ENCODE peak calls at places on chromosomes 6 and 20, in eight cellular contexts. One of them, this sample, is unnamed.

GRCh38 chr20:51848346-51848745 is 46.0 kb upstream of the SALL4 start:
- DNase-seq in heart right ventricle: no peak
- DNase-seq in H1: no peak
- DNase-seq in ovary: no peak
- DNase-seq in uterus: no peak
- DNase-seq in OCI-LY7: no peak
- DNase-seq in pancreas: no peak
- DNase-seq in astrocyte: no peak
- DNase-seq in this sample: no peak

GRCh38 chr6:138162947-138163569 is 1.3 kb downstream of the ARFGEF3 start:
- DNase-seq in heart right ventricle: no peak
- DNase-seq in H1: no peak
- DNase-seq in ovary: no peak
- DNase-seq in uterus: no peak
- DNase-seq in OCI-LY7: no peak
- DNase-seq in pancreas: no peak
- DNase-seq in astrocyte: no peak
- DNase-seq in this sample: no peak

GRCh38 chr6:126228001-126228791 is 111.7 kb upstream of the CENPW start:
- DNase-seq in heart right ventricle: no peak
- DNase-seq in H1: no peak
- DNase-seq in ovary: no peak
- DNase-seq in uterus: no peak
- DNase-seq in OCI-LY7: no peak
- DNase-seq in pancreas: no peak
- DNase-seq in astrocyte: no peak
- DNase-seq in this sample: no peak

GRCh38 chr6:73460044-73460443 is 1.5 kb upstream of the MTO1 start:
- DNase-seq in heart right ventricle: no peak
- DNase-seq in H1: no peak
- DNase-seq in ovary: no peak
- DNase-seq in uterus: no peak
- DNase-seq in OCI-LY7: no peak
- DNase-seq in pancreas: no peak
- DNase-seq in astrocyte: no peak
- DNase-seq in this sample: no peak

GRCh38 chr6:156699017-156699421 is 78.2 kb upstream of the ARID1B start:
- DNase-seq in heart right ventricle: no peak
- DNase-seq in H1: no peak
- DNase-seq in ovary: no peak
- DNase-seq in uterus: no peak
- DNase-seq in OCI-LY7: no peak
- DNase-seq in pancreas: no peak
- DNase-seq in astrocyte: peak; percentile 82
- DNase-seq in this sample: peak; percentile 78

GRCh38 chr20:19741914-19742313 is 16.1 kb upstream of the RIN2 start:
- DNase-seq in heart right ventricle: no peak
- DNase-seq in H1: no peak
- DNase-seq in ovary: no peak
- DNase-seq in uterus: no peak
- DNase-seq in OCI-LY7: no peak
- DNase-seq in pancreas: no peak
- DNase-seq in astrocyte: no peak
- DNase-seq in this sample: no peak

GRCh38 chr20:21613512-21613911 is 92.0 kb upstream of the PAX1 start:
- DNase-seq in heart right ventricle: no peak
- DNase-seq in H1: no peak
- DNase-seq in ovary: no peak
- DNase-seq in uterus: no peak
- DNase-seq in OCI-LY7: no peak
- DNase-seq in pancreas: no peak
- DNase-seq in astrocyte: no peak
- DNase-seq in this sample: no peak

GRCh38 chr6:131762984-131763383 is 44.8 kb upstream of the ENPP1 start:
- DNase-seq in heart right ventricle: no peak
- DNase-seq in H1: no peak
- DNase-seq in ovary: no peak
- DNase-seq in uterus: no peak
- DNase-seq in OCI-LY7: no peak
- DNase-seq in pancreas: no peak
- DNase-seq in astrocyte: peak; percentile 43
- DNase-seq in this sample: no peak

GRCh38 chr20:59678286-59678685 is 73.9 kb downstream of the PHACTR3 start:
- DNase-seq in heart right ventricle: no peak
- DNase-seq in H1: no peak
- DNase-seq in ovary: no peak
- DNase-seq in uterus: no peak
- DNase-seq in OCI-LY7: no peak
- DNase-seq in pancreas: no peak
- DNase-seq in astrocyte: no peak
- DNase-seq in this sample: no peak

GRCh38 chr20:22403860-22404608 is 180.3 kb downstream of the FOXA2 start:
- DNase-seq in heart right ventricle: no peak
- DNase-seq in H1: no peak
- DNase-seq in ovary: no peak
- DNase-seq in uterus: no peak
- DNase-seq in OCI-LY7: no peak
- DNase-seq in pancreas: no peak
- DNase-seq in astrocyte: no peak
- DNase-seq in this sample: no peak

GRCh38 chr6:3608159-3608558 is 143.4 kb downstream of the PXDC1 start:
- DNase-seq in heart right ventricle: no peak
- DNase-seq in H1: no peak
- DNase-seq in ovary: no peak
- DNase-seq in uterus: no peak
- DNase-seq in OCI-LY7: no peak
- DNase-seq in pancreas: no peak
- DNase-seq in astrocyte: no peak
- DNase-seq in this sample: no peak

GRCh38 chr20:54028276-54029011 is 42.0 kb downstream of the BCAS1 start:
- DNase-seq in heart right ventricle: no peak
- DNase-seq in H1: no peak
- DNase-seq in ovary: no peak
- DNase-seq in uterus: no peak
- DNase-seq in OCI-LY7: no peak
- DNase-seq in pancreas: no peak
- DNase-seq in astrocyte: no peak
- DNase-seq in this sample: no peak

GRCh38 chr6:5580736-5581568 is 319.6 kb downstream of the FARS2 start:
- DNase-seq in heart right ventricle: no peak
- DNase-seq in H1: no peak
- DNase-seq in ovary: no peak
- DNase-seq in uterus: no peak
- DNase-seq in OCI-LY7: peak; percentile 12
- DNase-seq in pancreas: no peak
- DNase-seq in astrocyte: no peak
- DNase-seq in this sample: no peak

GRCh38 chr6:40685771-40686170 is 98.6 kb upstream of the LRFN2 start:
- DNase-seq in heart right ventricle: no peak
- DNase-seq in H1: no peak
- DNase-seq in ovary: no peak
- DNase-seq in uterus: no peak
- DNase-seq in OCI-LY7: no peak
- DNase-seq in pancreas: no peak
- DNase-seq in astrocyte: no peak
- DNase-seq in this sample: no peak

GRCh38 chr6:160733045-160733646 is 31.1 kb downstream of the PLG start:
- DNase-seq in heart right ventricle: no peak
- DNase-seq in H1: peak; percentile 48
- DNase-seq in ovary: peak; percentile 30
- DNase-seq in uterus: peak; percentile 16
- DNase-seq in OCI-LY7: peak; percentile 86
- DNase-seq in pancreas: no peak
- DNase-seq in astrocyte: peak; percentile 7
- DNase-seq in this sample: peak; percentile 56

GRCh38 chr6:127811939-127812338 is 88.9 kb downstream of the THEMIS start:
- DNase-seq in heart right ventricle: no peak
- DNase-seq in H1: no peak
- DNase-seq in ovary: no peak
- DNase-seq in uterus: no peak
- DNase-seq in OCI-LY7: no peak
- DNase-seq in pancreas: no peak
- DNase-seq in astrocyte: no peak
- DNase-seq in this sample: no peak

GRCh38 chr6:68071740-68072139 is 563.3 kb upstream of the ADGRB3 start:
- DNase-seq in heart right ventricle: no peak
- DNase-seq in H1: no peak
- DNase-seq in ovary: no peak
- DNase-seq in uterus: no peak
- DNase-seq in OCI-LY7: no peak
- DNase-seq in pancreas: no peak
- DNase-seq in astrocyte: no peak
- DNase-seq in this sample: no peak
- H3K27ac ChIP-seq in heart right ventricle: no peak overlapping the region
- H3K27ac ChIP-seq in H1: no peak overlapping the region
- H3K27ac ChIP-seq in ovary: no peak overlapping the region
- H3K27ac ChIP-seq in uterus: no peak overlapping the region
- H3K27ac ChIP-seq in OCI-LY7: no peak overlapping the region
- H3K27ac ChIP-seq in pancreas: no peak overlapping the region
- H3K27ac ChIP-seq in astrocyte: no peak overlapping the region
- H3K27ac ChIP-seq in this sample: no peak overlapping the region

GRCh38 chr6:119035459-119035858 is 43.0 kb downstream of the FAM184A start:
- DNase-seq in heart right ventricle: no peak
- DNase-seq in H1: no peak
- DNase-seq in ovary: no peak
- DNase-seq in uterus: no peak
- DNase-seq in OCI-LY7: no peak
- DNase-seq in pancreas: no peak
- DNase-seq in astrocyte: no peak
- DNase-seq in this sample: no peak
- TF ChIP-seq CTCF in heart right ventricle: no peak
- TF ChIP-seq CTCF in H1: no peak
- TF ChIP-seq CTCF in ovary: no peak
- TF ChIP-seq CTCF in uterus: no peak
- TF ChIP-seq CTCF in OCI-LY7: no peak
- TF ChIP-seq CTCF in pancreas: no peak
- TF ChIP-seq CTCF in astrocyte: no peak
- TF ChIP-seq CTCF in this sample: no peak

GRCh38 chr6:16749516-16750485 is 11.5 kb downstream of the ATXN1 start:
- DNase-seq in heart right ventricle: no peak
- DNase-seq in H1: no peak
- DNase-seq in ovary: no peak
- DNase-seq in uterus: no peak
- DNase-seq in OCI-LY7: no peak
- DNase-seq in pancreas: no peak
- DNase-seq in astrocyte: peak; percentile 45
- DNase-seq in this sample: no peak

GRCh38 chr6:16750566-16750965 is 10.7 kb downstream of the ATXN1 start:
- DNase-seq in heart right ventricle: no peak
- DNase-seq in H1: no peak
- DNase-seq in ovary: no peak
- DNase-seq in uterus: no peak
- DNase-seq in OCI-LY7: no peak
- DNase-seq in pancreas: no peak
- DNase-seq in astrocyte: no peak
- DNase-seq in this sample: no peak

GRCh38 chr6:16746812-16747211 is 14.4 kb downstream of the ATXN1 start:
- DNase-seq in heart right ventricle: no peak
- DNase-seq in H1: no peak
- DNase-seq in ovary: no peak
- DNase-seq in uterus: no peak
- DNase-seq in OCI-LY7: no peak
- DNase-seq in pancreas: no peak
- DNase-seq in astrocyte: no peak
- DNase-seq in this sample: no peak

GRCh38 chr6:16747232-16748027 is 13.8 kb downstream of the ATXN1 start:
- DNase-seq in heart right ventricle: no peak
- DNase-seq in H1: no peak
- DNase-seq in ovary: no peak
- DNase-seq in uterus: no peak
- DNase-seq in OCI-LY7: no peak
- DNase-seq in pancreas: no peak
- DNase-seq in astrocyte: peak; percentile 89
- DNase-seq in this sample: peak; percentile 54

DNA sequence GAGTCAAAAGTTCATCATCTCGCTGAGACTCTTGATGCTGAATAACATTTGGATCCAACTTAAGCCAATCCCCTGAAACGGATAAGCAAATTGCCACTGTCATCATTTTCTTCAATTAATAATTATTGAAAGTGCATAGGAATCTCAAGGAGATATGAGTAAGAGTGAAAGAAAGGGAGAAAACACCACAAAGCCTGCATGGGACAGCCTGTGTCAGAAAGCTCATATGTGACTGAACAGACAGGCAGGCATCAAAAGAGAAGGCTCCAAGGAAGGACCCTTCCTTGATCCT is 13.3 kb downstream of the ATXN1 start:
- DNase-seq in heart right ventricle: no peak
- DNase-seq in H1: no peak
- DNase-seq in ovary: no peak
- DNase-seq in uterus: no peak
- DNase-seq in OCI-LY7: no peak
- DNase-seq in pancreas: no peak
- DNase-seq in astrocyte: no peak
- DNase-seq in this sample: no peak
- H3K27ac ChIP-seq in heart right ventricle: no peak overlapping the region
- H3K27ac ChIP-seq in H1: no peak overlapping the region
- H3K27ac ChIP-seq in ovary: no peak overlapping the region
- H3K27ac ChIP-seq in uterus: peak overlapping the region; percentile 65
- H3K27ac ChIP-seq in OCI-LY7: no peak overlapping the region
- H3K27ac ChIP-seq in pancreas: peak overlapping the region; percentile 28
- H3K27ac ChIP-seq in astrocyte: peak overlapping the region; percentile 81
- H3K27ac ChIP-seq in this sample: no peak overlapping the region

GRCh38 chr6:79441222-79441621 is 96.0 kb downstream of the LCA5 start:
- DNase-seq in heart right ventricle: no peak
- DNase-seq in H1: no peak
- DNase-seq in ovary: no peak
- DNase-seq in uterus: no peak
- DNase-seq in OCI-LY7: no peak
- DNase-seq in pancreas: no peak
- DNase-seq in astrocyte: no peak
- DNase-seq in this sample: no peak

GRCh38 chr6:79440590-79440989 is 96.6 kb downstream of the LCA5 start:
- DNase-seq in heart right ventricle: no peak
- DNase-seq in H1: no peak
- DNase-seq in ovary: no peak
- DNase-seq in uterus: no peak
- DNase-seq in OCI-LY7: no peak
- DNase-seq in pancreas: no peak
- DNase-seq in astrocyte: no peak
- DNase-seq in this sample: no peak

GRCh38 chr6:79432726-79433125 is 104.5 kb downstream of the LCA5 start:
- DNase-seq in heart right ventricle: no peak
- DNase-seq in H1: no peak
- DNase-seq in ovary: no peak
- DNase-seq in uterus: no peak
- DNase-seq in OCI-LY7: no peak
- DNase-seq in pancreas: no peak
- DNase-seq in astrocyte: no peak
- DNase-seq in this sample: no peak

GRCh38 chr6:79436232-79436631 is 101.0 kb downstream of the LCA5 start:
- DNase-seq in heart right ventricle: no peak
- DNase-seq in H1: no peak
- DNase-seq in ovary: no peak
- DNase-seq in uterus: no peak
- DNase-seq in OCI-LY7: no peak
- DNase-seq in pancreas: no peak
- DNase-seq in astrocyte: no peak
- DNase-seq in this sample: peak; percentile 59

DNA sequence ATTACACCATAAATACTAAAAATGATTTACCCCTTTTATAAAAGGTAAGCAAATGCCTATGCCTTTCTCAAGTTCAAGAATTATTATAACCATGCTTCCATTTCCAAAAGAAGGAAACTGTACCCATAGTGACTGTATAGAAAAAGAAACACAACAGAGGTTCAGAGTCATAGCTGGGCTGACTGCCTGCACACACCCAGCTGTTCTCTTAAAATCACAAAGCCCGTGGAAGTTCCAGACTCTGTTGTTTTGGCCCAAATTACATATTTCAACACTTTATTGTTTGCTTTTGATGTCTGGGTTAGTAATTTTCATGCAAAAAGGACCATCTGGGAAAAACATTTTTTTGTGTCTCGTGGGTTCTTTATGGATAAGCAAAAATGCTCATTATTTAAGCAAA is 99.2 kb downstream of the LCA5 start:
- DNase-seq in heart right ventricle: no peak
- DNase-seq in H1: no peak
- DNase-seq in ovary: no peak
- DNase-seq in uterus: no peak
- DNase-seq in OCI-LY7: no peak
- DNase-seq in pancreas: no peak
- DNase-seq in astrocyte: no peak
- DNase-seq in this sample: no peak
- TF ChIP-seq CTCF in heart right ventricle: no peak
- TF ChIP-seq CTCF in H1: no peak
- TF ChIP-seq CTCF in ovary: no peak
- TF ChIP-seq CTCF in uterus: no peak
- TF ChIP-seq CTCF in OCI-LY7: no peak
- TF ChIP-seq CTCF in pancreas: no peak
- TF ChIP-seq CTCF in astrocyte: no peak
- TF ChIP-seq CTCF in this sample: no peak

This sample was measured in RWPE1.